ENCODE peak calls at places on chromosomes 1 and 21, in seven cellular contexts. One of them, this sample, is unnamed.

GRCh38 chr1:245663373-245663772 is 508.6 kb downstream of the KIF26B start:
- DNase-seq in left ventricle myocardium inferior: no peak
- DNase-seq in fibroblast of lung: no peak
- DNase-seq in neural progenitor cell: no peak
- DNase-seq in CD8-positive, alpha-beta T cell: no peak
- DNase-seq in upper lobe of left lung: no peak
- DNase-seq in gastrocnemius medialis: no peak
- DNase-seq in this sample: no peak

GRCh38 chr1:43292679-43293078 is 7.3 kb upstream of the C1orf210 start:
- DNase-seq in neural progenitor cell: no peak
- DNase-seq in upper lobe of left lung: no peak
- DNase-seq in left ventricle myocardium inferior: no peak
- DNase-seq in CD8-positive, alpha-beta T cell: no peak
- DNase-seq in gastrocnemius medialis: no peak
- DNase-seq in fibroblast of lung: no peak
- DNase-seq in this sample: no peak

GRCh38 chr1:156623946-156624813 is 5.0 kb downstream of the HAPLN2 start:
- DNase-seq in upper lobe of left lung: peak; percentile 87
- DNase-seq in left ventricle myocardium inferior: peak; percentile 60
- DNase-seq in gastrocnemius medialis: no peak
- DNase-seq in neural progenitor cell: peak; percentile 89
- DNase-seq in CD8-positive, alpha-beta T cell: no peak
- DNase-seq in fibroblast of lung: peak; percentile 37
- DNase-seq in this sample: peak; percentile 47

GRCh38 chr1:212752256-212752933 is 39.2 kb downstream of the NSL1 start:
- DNase-seq in upper lobe of left lung: no peak
- DNase-seq in gastrocnemius medialis: no peak
- DNase-seq in left ventricle myocardium inferior: no peak
- DNase-seq in CD8-positive, alpha-beta T cell: no peak
- DNase-seq in neural progenitor cell: no peak
- DNase-seq in fibroblast of lung: peak; percentile 64
- DNase-seq in this sample: no peak

GRCh38 chr1:154318386-154318785 is 2.5 kb upstream of the AQP10 start:
- DNase-seq in gastrocnemius medialis: no peak
- DNase-seq in left ventricle myocardium inferior: no peak
- DNase-seq in neural progenitor cell: no peak
- DNase-seq in upper lobe of left lung: no peak
- DNase-seq in fibroblast of lung: no peak
- DNase-seq in CD8-positive, alpha-beta T cell: no peak
- DNase-seq in this sample: no peak

GRCh38 chr1:21295059-21295401 is 4.8 kb upstream of the ECE1 start:
- DNase-seq in upper lobe of left lung: no peak
- DNase-seq in neural progenitor cell: no peak
- DNase-seq in gastrocnemius medialis: no peak
- DNase-seq in left ventricle myocardium inferior: no peak
- DNase-seq in fibroblast of lung: no peak
- DNase-seq in CD8-positive, alpha-beta T cell: peak; percentile 58
- DNase-seq in this sample: no peak

GRCh38 chr1:2860476-2861142 is 59.1 kb upstream of the TTC34 start:
- DNase-seq in fibroblast of lung: no peak
- DNase-seq in neural progenitor cell: no peak
- DNase-seq in gastrocnemius medialis: no peak
- DNase-seq in upper lobe of left lung: peak; percentile 55
- DNase-seq in CD8-positive, alpha-beta T cell: no peak
- DNase-seq in left ventricle myocardium inferior: no peak
- DNase-seq in this sample: no peak

GRCh38 chr21:33433425-33434114 is 30.4 kb downstream of the IFNGR2 start:
- DNase-seq in left ventricle myocardium inferior: no peak
- DNase-seq in upper lobe of left lung: no peak
- DNase-seq in neural progenitor cell: no peak
- DNase-seq in CD8-positive, alpha-beta T cell: no peak
- DNase-seq in gastrocnemius medialis: no peak
- DNase-seq in fibroblast of lung: no peak
- DNase-seq in this sample: no peak

GRCh38 chr21:43754948-43755781 is 20.9 kb downstream of the CSTB start:
- DNase-seq in upper lobe of left lung: no peak
- DNase-seq in neural progenitor cell: no peak
- DNase-seq in left ventricle myocardium inferior: no peak
- DNase-seq in CD8-positive, alpha-beta T cell: no peak
- DNase-seq in gastrocnemius medialis: no peak
- DNase-seq in fibroblast of lung: no peak
- DNase-seq in this sample: peak; percentile 45

GRCh38 chr1:182633657-182634281 is 29.6 kb upstream of the RGS16 start:
- DNase-seq in upper lobe of left lung: no peak
- DNase-seq in gastrocnemius medialis: no peak
- DNase-seq in neural progenitor cell: peak; percentile 52
- DNase-seq in fibroblast of lung: no peak
- DNase-seq in left ventricle myocardium inferior: no peak
- DNase-seq in CD8-positive, alpha-beta T cell: no peak
- DNase-seq in this sample: no peak

GRCh38 chr1:162003061-162003824 is 20.4 kb downstream of the OLFML2B start:
- DNase-seq in fibroblast of lung: peak; percentile 96
- DNase-seq in upper lobe of left lung: peak; percentile 32
- DNase-seq in gastrocnemius medialis: peak; percentile 55
- DNase-seq in neural progenitor cell: no peak
- DNase-seq in CD8-positive, alpha-beta T cell: no peak
- DNase-seq in left ventricle myocardium inferior: no peak
- DNase-seq in this sample: no peak

GRCh38 chr1:156706647-156707008 is 1.2 kb upstream of the CRABP2 start:
- DNase-seq in fibroblast of lung: peak; percentile 91
- DNase-seq in left ventricle myocardium inferior: peak; percentile 74
- DNase-seq in upper lobe of left lung: peak; percentile 89
- DNase-seq in neural progenitor cell: peak; percentile 90
- DNase-seq in CD8-positive, alpha-beta T cell: no peak
- DNase-seq in gastrocnemius medialis: peak; percentile 51
- DNase-seq in this sample: peak; percentile 69

GRCh38 chr1:158053276-158053675 is 59.8 kb downstream of the KIRREL1 start:
- DNase-seq in upper lobe of left lung: no peak
- DNase-seq in fibroblast of lung: no peak
- DNase-seq in neural progenitor cell: peak; percentile 24
- DNase-seq in CD8-positive, alpha-beta T cell: no peak
- DNase-seq in gastrocnemius medialis: no peak
- DNase-seq in left ventricle myocardium inferior: no peak
- DNase-seq in this sample: no peak

GRCh38 chr1:234709473-234710279 is 99.7 kb upstream of the IRF2BP2 start:
- DNase-seq in fibroblast of lung: no peak
- DNase-seq in CD8-positive, alpha-beta T cell: no peak
- DNase-seq in upper lobe of left lung: peak; percentile 83
- DNase-seq in neural progenitor cell: no peak
- DNase-seq in left ventricle myocardium inferior: peak; percentile 57
- DNase-seq in gastrocnemius medialis: peak; percentile 36
- DNase-seq in this sample: peak; percentile 65

GRCh38 chr1:151282883-151283725 is 1.0 kb downstream of the ZNF687 start:
- DNase-seq in CD8-positive, alpha-beta T cell: peak; percentile 41
- DNase-seq in neural progenitor cell: peak; percentile 68
- DNase-seq in upper lobe of left lung: no peak
- DNase-seq in gastrocnemius medialis: peak; percentile 52
- DNase-seq in left ventricle myocardium inferior: peak; percentile 33
- DNase-seq in fibroblast of lung: no peak
- DNase-seq in this sample: peak; percentile 32

GRCh38 chr1:238489006-238489405 is 598.3 kb upstream of the ZP4 start:
- DNase-seq in fibroblast of lung: peak; percentile 10
- DNase-seq in CD8-positive, alpha-beta T cell: no peak
- DNase-seq in neural progenitor cell: no peak
- DNase-seq in upper lobe of left lung: no peak
- DNase-seq in gastrocnemius medialis: no peak
- DNase-seq in left ventricle myocardium inferior: no peak
- DNase-seq in this sample: no peak

GRCh38 chr1:230865062-230865817 is 3.1 kb downstream of the C1orf198 start:
- DNase-seq in left ventricle myocardium inferior: no peak
- DNase-seq in neural progenitor cell: no peak
- DNase-seq in upper lobe of left lung: no peak
- DNase-seq in gastrocnemius medialis: peak; percentile 44
- DNase-seq in CD8-positive, alpha-beta T cell: no peak
- DNase-seq in fibroblast of lung: no peak
- DNase-seq in this sample: no peak

GRCh38 chr1:225963735-225964530 is 22.9 kb upstream of the LEFTY2 start:
- DNase-seq in neural progenitor cell: no peak
- DNase-seq in gastrocnemius medialis: no peak
- DNase-seq in fibroblast of lung: no peak
- DNase-seq in left ventricle myocardium inferior: no peak
- DNase-seq in CD8-positive, alpha-beta T cell: no peak
- DNase-seq in upper lobe of left lung: no peak
- DNase-seq in this sample: no peak

GRCh38 chr1:15678578-15678977 is 5.5 kb upstream of the PLEKHM2 start:
- DNase-seq in left ventricle myocardium inferior: no peak
- DNase-seq in upper lobe of left lung: no peak
- DNase-seq in CD8-positive, alpha-beta T cell: no peak
- DNase-seq in neural progenitor cell: no peak
- DNase-seq in fibroblast of lung: peak; percentile 41
- DNase-seq in gastrocnemius medialis: no peak
- DNase-seq in this sample: no peak

DNA sequence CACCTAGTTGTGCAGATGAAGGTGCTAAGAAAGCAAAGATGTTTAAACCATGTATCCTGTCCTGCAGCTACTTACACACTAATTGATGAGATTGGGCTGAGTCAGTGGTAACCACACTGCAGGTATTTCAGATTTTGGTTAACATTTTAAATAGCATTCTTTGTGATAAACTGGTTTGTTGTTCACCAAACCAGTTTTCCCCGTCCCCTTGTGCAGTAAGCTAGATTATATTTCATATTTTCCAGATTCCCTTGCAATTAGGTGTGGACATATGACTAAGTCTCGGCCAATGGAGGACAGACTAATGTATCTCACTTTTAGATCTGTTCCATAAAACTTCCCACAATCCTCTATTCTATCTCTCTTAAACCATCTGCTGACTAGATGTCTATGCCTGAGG is 320.4 kb downstream of the RWDD3 start:
- DNase-seq in gastrocnemius medialis: no peak
- DNase-seq in upper lobe of left lung: no peak
- DNase-seq in neural progenitor cell: no peak
- DNase-seq in CD8-positive, alpha-beta T cell: no peak
- DNase-seq in left ventricle myocardium inferior: no peak
- DNase-seq in fibroblast of lung: no peak
- DNase-seq in this sample: no peak
- H3K9me3 ChIP-seq in gastrocnemius medialis: no peaks in the 10 kb centered on the region
- H3K9me3 ChIP-seq in upper lobe of left lung: no peaks in the 10 kb centered on the region
- H3K9me3 ChIP-seq in neural progenitor cell: no peaks in the 10 kb centered on the region
- H3K9me3 ChIP-seq in CD8-positive, alpha-beta T cell: no peaks in the 10 kb centered on the region
- H3K9me3 ChIP-seq in left ventricle myocardium inferior: peaks cover 30% of the 10 kb centered on the region
- H3K9me3 ChIP-seq in fibroblast of lung: no peaks in the 10 kb centered on the region
- H3K9me3 ChIP-seq in this sample: no peaks in the 10 kb centered on the region

DNA sequence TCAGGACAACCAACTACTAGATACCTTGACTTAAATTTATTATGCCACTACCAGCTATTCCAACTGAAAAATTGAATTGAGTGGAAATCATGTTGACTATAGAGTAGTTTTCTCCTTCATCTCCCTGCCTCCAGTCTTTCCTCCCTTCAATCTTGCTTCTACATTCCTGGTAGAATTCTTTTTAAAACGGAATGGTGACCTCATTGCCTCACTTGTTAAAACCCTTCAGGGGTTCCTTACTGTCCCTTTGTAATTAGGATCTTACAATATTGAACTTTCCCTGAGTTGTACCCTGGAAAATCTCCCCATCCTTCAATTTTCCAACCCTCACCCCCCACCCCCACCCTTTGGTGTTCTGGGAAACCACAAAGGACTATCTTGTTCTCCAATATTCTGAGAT is 82.8 kb upstream of the ZNF326 start:
- DNase-seq in gastrocnemius medialis: no peak
- DNase-seq in upper lobe of left lung: no peak
- DNase-seq in neural progenitor cell: no peak
- DNase-seq in fibroblast of lung: no peak
- DNase-seq in CD8-positive, alpha-beta T cell: no peak
- DNase-seq in left ventricle myocardium inferior: no peak
- DNase-seq in this sample: no peak
- H3K27ac ChIP-seq in gastrocnemius medialis: no peak overlapping the region
- H3K27ac ChIP-seq in upper lobe of left lung: no peak overlapping the region
- H3K27ac ChIP-seq in neural progenitor cell: no peak overlapping the region
- H3K27ac ChIP-seq in fibroblast of lung: peak overlapping the region; percentile 81
- H3K27ac ChIP-seq in CD8-positive, alpha-beta T cell: no peak overlapping the region
- H3K27ac ChIP-seq in left ventricle myocardium inferior: no peak overlapping the region
- H3K27ac ChIP-seq in this sample: no peak overlapping the region

GRCh38 chr1:4170548-4170947 is 270.5 kb upstream of the C1orf174 start:
- DNase-seq in fibroblast of lung: no peak
- DNase-seq in neural progenitor cell: no peak
- DNase-seq in left ventricle myocardium inferior: no peak
- DNase-seq in CD8-positive, alpha-beta T cell: no peak
- DNase-seq in gastrocnemius medialis: no peak
- DNase-seq in upper lobe of left lung: no peak
- DNase-seq in this sample: no peak

GRCh38 chr1:4170953-4171352 is 270.9 kb upstream of the C1orf174 start:
- DNase-seq in fibroblast of lung: no peak
- DNase-seq in gastrocnemius medialis: no peak
- DNase-seq in upper lobe of left lung: no peak
- DNase-seq in left ventricle myocardium inferior: no peak
- DNase-seq in CD8-positive, alpha-beta T cell: no peak
- DNase-seq in neural progenitor cell: no peak
- DNase-seq in this sample: no peak

GRCh38 chr1:4171480-4172450 is 271.7 kb upstream of the C1orf174 start:
- DNase-seq in upper lobe of left lung: no peak
- DNase-seq in left ventricle myocardium inferior: peak; percentile 20
- DNase-seq in fibroblast of lung: no peak
- DNase-seq in neural progenitor cell: no peak
- DNase-seq in CD8-positive, alpha-beta T cell: no peak
- DNase-seq in gastrocnemius medialis: no peak
- DNase-seq in this sample: no peak

GRCh38 chr1:4172659-4173599 is 272.9 kb upstream of the C1orf174 start:
- DNase-seq in upper lobe of left lung: no peak
- DNase-seq in left ventricle myocardium inferior: no peak
- DNase-seq in CD8-positive, alpha-beta T cell: peak; percentile 30
- DNase-seq in fibroblast of lung: no peak
- DNase-seq in neural progenitor cell: peak; percentile 40
- DNase-seq in gastrocnemius medialis: no peak
- DNase-seq in this sample: no peak

DNA sequence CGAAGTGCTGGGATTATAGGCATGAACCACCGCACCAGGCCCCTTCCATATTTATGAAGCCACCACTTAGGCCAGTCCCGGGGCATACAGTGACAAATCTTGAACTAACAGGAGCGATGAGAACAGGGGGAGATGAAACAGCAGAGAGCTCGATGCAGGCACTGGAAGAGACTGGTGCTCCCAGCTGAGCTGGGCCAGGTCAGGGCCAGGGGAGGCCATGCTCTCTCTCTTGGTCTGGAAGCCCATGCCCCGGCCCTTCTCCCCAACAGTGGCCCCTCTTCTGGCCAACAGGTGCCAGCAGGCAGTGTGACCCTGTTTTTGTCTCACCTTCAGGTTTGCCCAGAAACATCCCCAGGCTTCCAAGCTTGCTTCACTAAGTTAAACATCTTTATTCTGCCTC is 269.9 kb upstream of the C1orf174 start:
- DNase-seq in fibroblast of lung: no peak
- DNase-seq in neural progenitor cell: no peak
- DNase-seq in left ventricle myocardium inferior: no peak
- DNase-seq in gastrocnemius medialis: no peak
- DNase-seq in upper lobe of left lung: no peak
- DNase-seq in CD8-positive, alpha-beta T cell: no peak
- DNase-seq in this sample: no peak
- H3K9me3 ChIP-seq in fibroblast of lung: no peaks in the 10 kb centered on the region
- H3K9me3 ChIP-seq in neural progenitor cell: no peaks in the 10 kb centered on the region
- H3K9me3 ChIP-seq in left ventricle myocardium inferior: no peaks in the 10 kb centered on the region
- H3K9me3 ChIP-seq in gastrocnemius medialis: no peaks in the 10 kb centered on the region
- H3K9me3 ChIP-seq in upper lobe of left lung: no peaks in the 10 kb centered on the region
- H3K9me3 ChIP-seq in CD8-positive, alpha-beta T cell: no peaks in the 10 kb centered on the region
- H3K9me3 ChIP-seq in this sample: no peaks in the 10 kb centered on the region

DNA sequence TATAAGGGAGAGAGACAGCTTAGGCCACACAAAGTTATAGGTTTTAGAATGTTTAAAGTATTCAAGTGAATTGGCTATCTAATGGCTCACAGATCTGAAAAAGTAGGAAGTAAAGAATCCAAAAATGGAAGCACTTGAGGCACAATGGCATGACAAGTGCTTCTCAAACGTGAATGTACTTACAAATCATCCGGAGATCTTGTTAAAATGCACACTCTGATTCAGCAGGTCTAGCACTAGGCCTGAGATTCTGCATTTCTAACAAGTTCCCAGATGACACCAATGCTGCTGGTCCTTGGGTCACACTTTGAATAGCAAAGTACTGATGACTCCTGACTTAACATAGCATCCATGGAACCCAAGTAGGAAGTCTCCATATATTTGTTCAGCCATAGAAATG is 20.9 kb upstream of the AGL start:
- DNase-seq in upper lobe of left lung: no peak
- DNase-seq in neural progenitor cell: no peak
- DNase-seq in CD8-positive, alpha-beta T cell: no peak
- DNase-seq in fibroblast of lung: no peak
- DNase-seq in gastrocnemius medialis: no peak
- DNase-seq in left ventricle myocardium inferior: no peak
- DNase-seq in this sample: no peak
- H3K27ac ChIP-seq in upper lobe of left lung: no peak overlapping the region
- H3K27ac ChIP-seq in neural progenitor cell: no peak overlapping the region
- H3K27ac ChIP-seq in CD8-positive, alpha-beta T cell: no peak overlapping the region
- H3K27ac ChIP-seq in fibroblast of lung: no peak overlapping the region
- H3K27ac ChIP-seq in gastrocnemius medialis: no peak overlapping the region
- H3K27ac ChIP-seq in left ventricle myocardium inferior: no peak overlapping the region
- H3K27ac ChIP-seq in this sample: no peak overlapping the region